ENCODE peak calls at places on chromosomes 12 and 14, in ten cellular contexts. K is mesenchymal stem cell, V is upper lobe of left lung, F is PC-9, S is aorta, I is gastrocnemius medialis, G is endothelial cell of umbilical vein, T is AG04450, Z is A549, P is left ventricle myocardium inferior. U is an unnamed sample.

GRCh38 chr12:75487310-75487709 is 6.8 kb downstream of the GLIPR1 start:
- DNase-seq in K (no peak), V (no peak), F (no peak), S (no peak), I (no peak), G (no peak), T (no peak), Z (no peak), P (no peak), U (no peak)

GRCh38 chr14:91273885-91274273 is 29.4 kb upstream of the GPR68 start:
- DNase-seq in K (no peak), V (no peak), F (no peak), S (no peak), I (no peak), G (no peak), T (no peak), Z (no peak), P (no peak), U (no peak)

GRCh38 chr14:96783306-96784224 is 13.6 kb upstream of the VRK1 start:
- DNase-seq in K (no peak), V (no peak), F (peak), S (no peak), I (no peak), G (no peak), T (no peak), Z (no peak), P (no peak), U (no peak)

GRCh38 chr14:58701576-58701975 is 63.8 kb downstream of the DACT1 start:
- DNase-seq in K (no peak), V (no peak), F (no peak), S (no peak), I (no peak), G (no peak), T (no peak), Z (no peak), P (no peak), U (no peak)

GRCh38 chr14:21104448-21105060 is 3.7 kb downstream of the TMEM253 start:
- DNase-seq in K (peak), V (peak), F (peak), S (peak), I (peak), G (peak), T (no peak), Z (peak), P (peak), U (peak)

GRCh38 chr12:113469893-113470743 is 1.6 kb downstream of the LHX5 start:
- DNase-seq in K (no peak), V (peak), F (no peak), S (no peak), I (no peak), G (no peak), T (no peak), Z (no peak), P (no peak), U (no peak)

GRCh38 chr14:31964490-31964889 is 112.6 kb upstream of the ARHGAP5 start:
- DNase-seq in K (no peak), V (no peak), F (no peak), S (no peak), I (no peak), G (no peak), T (no peak), Z (no peak), P (no peak), U (no peak)

GRCh38 chr14:104359969-104360442 is 219.6 kb upstream of the C14orf180 start:
- DNase-seq in K (no peak), V (peak), F (no peak), S (peak), I (peak), G (no peak), T (no peak), Z (no peak), P (no peak), U (no peak)

GRCh38 chr14:22163051-22163450 is 426.0 kb downstream of the DAD1 start:
- DNase-seq in K (peak), V (no peak), F (no peak), S (no peak), I (no peak), G (peak), T (no peak), Z (no peak), P (no peak), U (no peak)

GRCh38 chr12:129385637-129385990 is 518.2 kb downstream of the TMEM132D start:
- DNase-seq in K (no peak), V (no peak), F (no peak), S (no peak), I (no peak), G (no peak), T (no peak), Z (no peak), P (no peak), U (no peak)

GRCh38 chr12:119020377-119021360 is 39.3 kb downstream of the SRRM4 start:
- DNase-seq in K (no peak), V (no peak), F (no peak), S (no peak), I (no peak), G (no peak), T (no peak), Z (peak), P (peak), U (no peak)

GRCh38 chr14:63840981-63841380 is 11.8 kb upstream of the SYNE2 start:
- DNase-seq in K (no peak), V (no peak), F (no peak), S (no peak), I (no peak), G (no peak), T (no peak), Z (no peak), P (no peak), U (no peak)

GRCh38 chr12:130044991-130045621 is 117.2 kb upstream of the FZD10 start:
- DNase-seq in K (no peak), V (no peak), F (no peak), S (no peak), I (no peak), G (no peak), T (no peak), Z (no peak), P (no peak), U (no peak)

GRCh38 chr12:131853832-131854797 is 25.9 kb downstream of the MMP17 start:
- DNase-seq in K (no peak), V (peak), F (no peak), S (peak), I (no peak), G (no peak), T (no peak), Z (no peak), P (no peak), U (no peak)

GRCh38 chr12:69534389-69534822 is 50.9 kb upstream of the CCT2 start:
- DNase-seq in K (peak), V (no peak), F (peak), S (peak), I (peak), G (peak), T (peak), Z (peak), P (no peak), U (no peak)

GRCh38 chr12:108403952-108404351 is 64.8 kb upstream of the CMKLR1 start:
- DNase-seq in K (no peak), V (no peak), F (no peak), S (no peak), I (no peak), G (no peak), T (no peak), Z (no peak), P (no peak), U (no peak)

GRCh38 chr14:72892879-72893635 is 844 bp downstream of the DPF3 start:
- DNase-seq in K (peak), V (peak), F (no peak), S (peak), I (peak), G (peak), T (no peak), Z (no peak), P (peak), U (peak)

GRCh38 chr14:64682173-64682710 is 22.0 kb upstream of the PLEKHG3 start:
- DNase-seq in K (peak), V (no peak), F (no peak), S (peak), I (peak), G (peak), T (no peak), Z (no peak), P (peak), U (peak)

GRCh38 chr14:51616724-51617409 is 34.8 kb upstream of the FRMD6 start:
- DNase-seq in K (peak), V (no peak), F (peak), S (no peak), I (no peak), G (peak), T (peak), Z (peak), P (no peak), U (no peak)

GRCh38 chr12:47556631-47557030 is 149.2 kb downstream of the RPAP3 start:
- DNase-seq in K (no peak), V (no peak), F (no peak), S (no peak), I (no peak), G (no peak), T (no peak), Z (no peak), P (no peak), U (no peak)

GRCh38 chr14:35331605-35332516 is 39.7 kb downstream of the PSMA6 start:
- DNase-seq in K (peak), V (peak), F (peak), S (no peak), I (no peak), G (no peak), T (no peak), Z (no peak), P (no peak), U (no peak)

GRCh38 chr12:89962648-89963047 is 254.0 kb upstream of the ATP2B1 start:
- DNase-seq in K (no peak), V (no peak), F (peak), S (no peak), I (no peak), G (peak), T (no peak), Z (no peak), P (no peak), U (no peak)

GRCh38 chr14:22472935-22473854 is 115.8 kb downstream of the DAD1 start:
- DNase-seq in K (peak), V (no peak), F (no peak), S (no peak), I (no peak), G (peak), T (no peak), Z (peak), P (no peak), U (no peak)

GRCh38 chr12:47556219-47556618 is 149.6 kb downstream of the RPAP3 start:
- DNase-seq in K (no peak), V (no peak), F (no peak), S (no peak), I (no peak), G (no peak), T (no peak), Z (no peak), P (no peak), U (no peak)

GRCh38 chr14:50734950-50735697 is 67.0 kb upstream of the SAV1 start:
- DNase-seq in K (no peak), V (no peak), F (peak), S (no peak), I (no peak), G (no peak), T (no peak), Z (no peak), P (no peak), U (no peak)

GRCh38 chr14:55847766-55848165 is 267.8 kb downstream of the KTN1 start:
- DNase-seq in K (peak), V (no peak), F (no peak), S (no peak), I (no peak), G (no peak), T (no peak), Z (no peak), P (no peak), U (no peak)

GRCh38 chr12:2615665-2616387 is 178.9 kb upstream of the FKBP4 start:
- DNase-seq in K (peak), V (no peak), F (no peak), S (peak), I (no peak), G (no peak), T (peak), Z (no peak), P (peak), U (no peak)

GRCh38 chr14:67833403-67833802 is 13.8 kb downstream of the RAD51B start:
- DNase-seq in K (no peak), V (no peak), F (no peak), S (no peak), I (no peak), G (no peak), T (no peak), Z (no peak), P (no peak), U (no peak)

GRCh38 chr12:17802657-17803641 is 287.0 kb downstream of the RERGL start:
- DNase-seq in K (no peak), V (no peak), F (no peak), S (no peak), I (no peak), G (no peak), T (no peak), Z (no peak), P (no peak), U (no peak)

GRCh38 chr14:105261781-105262180 is 13.4 kb downstream of the BTBD6 start:
- DNase-seq in K (no peak), V (peak), F (no peak), S (no peak), I (no peak), G (no peak), T (no peak), Z (no peak), P (peak), U (no peak)

GRCh38 chr12:49959570-49960473 is 1.9 kb upstream of the AQP5 start:
- DNase-seq in K (no peak), V (no peak), F (peak), S (no peak), I (no peak), G (peak), T (no peak), Z (peak), P (no peak), U (no peak)

GRCh38 chr12:12010277-12011031 is 60.3 kb upstream of the BCL2L14 start:
- DNase-seq in K (peak), V (no peak), F (no peak), S (peak), I (peak), G (no peak), T (no peak), Z (no peak), P (peak), U (peak)
- H3K4me3 ChIP-seq in K (peak), V (peak), F (no peak), S (no peak), I (no peak), G (no peak), T (no peak), Z (no peak), P (peak), U (peak)

DNA sequence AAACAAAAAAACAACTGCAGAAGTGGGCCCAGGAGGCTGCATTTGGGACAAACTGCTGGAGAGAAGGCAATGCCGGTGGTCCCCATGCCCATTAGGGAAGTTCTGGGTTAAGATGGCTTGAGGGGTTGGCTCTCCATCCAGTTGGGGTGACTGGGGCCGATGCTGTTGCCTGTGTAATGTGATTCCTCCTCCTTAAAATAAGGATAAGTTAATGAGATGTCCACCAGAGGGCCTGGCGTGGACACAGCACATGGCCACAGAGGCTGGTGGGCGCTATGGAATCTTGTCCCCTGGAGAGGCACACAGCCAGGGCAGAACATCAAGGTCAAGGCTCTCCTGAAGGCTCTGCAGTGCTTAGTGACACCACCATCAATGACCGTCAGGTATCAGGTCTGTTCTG is 1.0 kb upstream of the TESC start:
- DNase-seq in K (peak), V (no peak), F (no peak), S (peak), I (no peak), G (no peak), T (no peak), Z (peak), P (no peak), U (no peak)
- H3K27ac ChIP-seq in K (no peak), V (no peak), F (no peak), S (no peak), I (peak), G (no peak), T (no peak), Z (peak), P (peak), U (no peak)

GRCh38 chr14:101563352-101563653 is 2.0 kb downstream of the DIO3 start:
- DNase-seq in K (no peak), V (no peak), F (no peak), S (no peak), I (no peak), G (no peak), T (no peak), Z (no peak), P (no peak), U (no peak)

GRCh38 chr14:101563654-101564443 is 2.6 kb downstream of the DIO3 start:
- DNase-seq in K (no peak), V (peak), F (no peak), S (no peak), I (no peak), G (no peak), T (no peak), Z (no peak), P (no peak), U (no peak)

GRCh38 chr14:101561145-101561896 is at the start of gene DIO3:
- DNase-seq in K (no peak), V (peak), F (no peak), S (no peak), I (no peak), G (no peak), T (no peak), Z (no peak), P (no peak), U (no peak)

GRCh38 chr14:101561897-101562490 is 699 bp downstream of the DIO3 start:
- DNase-seq in K (no peak), V (peak), F (no peak), S (no peak), I (no peak), G (no peak), T (no peak), Z (no peak), P (no peak), U (no peak)

DNA sequence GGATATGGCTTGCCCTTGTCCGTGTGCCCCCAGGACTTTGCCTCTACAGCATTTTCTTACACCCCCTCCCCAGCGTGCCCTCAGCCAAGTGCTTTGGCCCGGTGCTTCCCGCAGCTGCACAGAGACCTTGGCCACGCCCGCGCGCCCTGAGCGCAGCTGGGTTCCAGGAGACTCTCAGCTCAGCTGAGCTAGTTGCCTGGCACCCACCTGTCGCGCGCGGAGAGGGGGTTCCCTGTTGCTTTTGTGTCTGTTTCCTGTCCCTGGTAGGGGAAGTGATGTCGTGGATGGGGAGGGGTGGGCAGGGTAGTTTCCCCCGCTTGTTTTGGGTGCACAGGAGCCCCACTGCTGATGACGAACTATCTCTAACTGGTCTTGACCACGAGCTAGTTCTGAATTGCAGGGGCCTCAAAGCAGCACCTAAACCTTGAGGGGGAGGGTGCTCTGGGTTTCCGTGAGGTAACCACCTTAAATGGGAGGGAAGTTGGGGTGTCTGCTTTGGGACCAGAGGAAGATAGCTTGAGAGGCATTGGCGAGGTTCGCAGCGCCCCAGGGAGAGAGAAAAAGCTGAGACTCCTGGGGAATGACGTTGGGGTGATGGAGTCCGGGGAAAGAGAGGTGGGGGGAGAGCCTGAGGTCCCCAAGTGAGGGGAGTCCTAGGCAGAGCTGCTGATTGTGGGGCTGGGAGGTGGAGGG is 1.5 kb downstream of the DIO3 start:
- DNase-seq in K (no peak), V (peak), F (no peak), S (no peak), I (no peak), G (no peak), T (no peak), Z (no peak), P (no peak), U (no peak)
- H3K4me3 ChIP-seq in K (no peak), V (no peak), F (no peak), S (no peak), I (no peak), G (no peak), T (no peak), Z (no peak), P (no peak), U (no peak)

GRCh38 chr12:572532-572899 is 90.7 kb downstream of the NINJ2 start:
- DNase-seq in K (peak), V (no peak), F (no peak), S (no peak), I (no peak), G (peak), T (no peak), Z (no peak), P (no peak), U (no peak)
- H3K27ac ChIP-seq in K (no peak), V (peak), F (no peak), S (peak), I (peak), G (no peak), T (no peak), Z (peak), P (peak), U (no peak)

DNA sequence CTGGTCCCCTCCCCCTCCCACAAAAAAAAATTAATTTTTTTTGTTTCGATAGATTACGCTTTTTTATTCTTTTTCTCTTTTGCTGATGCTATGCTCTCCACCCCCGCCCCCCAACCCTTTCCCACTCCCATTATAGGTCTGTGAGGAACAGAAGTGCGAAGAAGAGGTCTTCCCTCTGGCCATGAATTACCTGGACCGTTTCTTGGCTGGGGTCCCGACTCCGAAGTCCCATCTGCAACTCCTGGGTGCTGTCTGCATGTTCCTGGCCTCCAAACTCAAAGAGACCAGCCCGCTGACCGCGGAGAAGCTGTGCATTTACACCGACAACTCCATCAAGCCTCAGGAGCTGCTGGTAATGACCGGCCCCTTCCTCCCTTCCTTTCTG is 2.3 kb downstream of the CCND2 start:
- DNase-seq in K (no peak), V (no peak), F (no peak), S (no peak), I (no peak), G (no peak), T (no peak), Z (no peak), P (no peak), U (no peak)
- H3K4me3 ChIP-seq in K (peak), V (peak), F (no peak), S (peak), I (no peak), G (no peak), T (peak), Z (peak), P (peak), U (peak)

GRCh38 chr12:6328045-6328779 is 13.7 kb downstream of the TNFRSF1A start:
- DNase-seq in K (no peak), V (no peak), F (no peak), S (no peak), I (peak), G (no peak), T (no peak), Z (no peak), P (no peak), U (no peak)

GRCh38 chr12:6324936-6325750 is 14.7 kb downstream of the PLEKHG6 start:
- DNase-seq in K (no peak), V (no peak), F (no peak), S (no peak), I (peak), G (peak), T (no peak), Z (no peak), P (no peak), U (no peak)

GRCh38 chr12:6327591-6328041 is 14.3 kb downstream of the TNFRSF1A start:
- DNase-seq in K (no peak), V (peak), F (no peak), S (peak), I (peak), G (no peak), T (no peak), Z (no peak), P (no peak), U (no peak)

GRCh38 chr12:6327159-6327558 is 14.7 kb downstream of the TNFRSF1A start:
- DNase-seq in K (no peak), V (peak), F (no peak), S (no peak), I (peak), G (no peak), T (no peak), Z (no peak), P (no peak), U (no peak)

DNA sequence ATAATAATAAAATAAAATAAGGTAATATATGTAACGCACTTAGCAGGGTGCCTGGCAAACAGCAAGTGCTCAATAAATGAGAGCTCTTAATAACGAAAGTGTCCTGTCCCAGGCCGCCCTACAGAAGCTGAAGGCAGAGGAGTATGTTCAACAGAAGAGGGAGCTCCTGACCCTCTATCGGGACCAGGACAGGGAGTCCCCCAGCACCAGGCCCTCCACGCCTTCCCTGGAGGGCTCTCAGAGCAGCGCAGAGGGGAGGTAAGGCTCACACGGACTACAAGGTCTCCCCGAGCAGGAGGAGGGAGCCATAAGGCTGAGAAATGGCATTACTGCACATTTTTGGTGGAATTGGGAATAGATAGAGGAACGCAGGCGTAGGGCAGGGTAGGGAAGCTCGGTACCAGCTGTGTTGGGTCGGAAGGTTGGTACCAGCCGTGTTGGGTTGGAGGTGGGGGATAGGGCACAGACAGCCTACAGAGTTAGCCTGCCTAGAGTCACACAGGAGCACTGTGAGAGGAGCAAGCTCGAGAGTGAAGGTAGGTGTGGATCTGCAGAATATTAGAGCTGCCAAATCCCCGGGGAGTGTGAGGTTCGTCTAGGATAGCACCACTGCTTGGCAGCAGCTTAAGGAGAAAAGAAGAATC is 15.4 kb downstream of the TNFRSF1A start:
- DNase-seq in K (peak), V (no peak), F (no peak), S (peak), I (peak), G (peak), T (no peak), Z (peak), P (peak), U (no peak)
- H3K27ac ChIP-seq in K (no peak), V (peak), F (no peak), S (peak), I (peak), G (no peak), T (peak), Z (peak), P (peak), U (no peak)

U was measured in dorsolateral prefrontal cortex.